ENCODE peak calls at places on chromosomes 6 and 20, in seven cellular contexts. W is nephron progenitor cell, A is RWPE1, O is ovary, F is astrocyte of the cerebellum, M is GM10248, Z is heart left ventricle. L is an unnamed sample.
A peak's percentile ranks its signal among the peaks of the same experiment; 100 is the strongest.

GRCh38 chr20:40727960-40728359 is 38.9 kb upstream of the MAFB start:
- DNase-seq in Z (no peak), O (no peak), M (no peak), F (no peak), W (no peak), A (no peak), L (no peak)

GRCh38 chr6:113078791-113079190 is 731.7 kb downstream of the RFPL4B start:
- DNase-seq in O (no peak), Z (no peak), F (no peak), A (no peak), M (no peak), W (no peak), L (no peak)

GRCh38 chr6:25179051-25179778 is 100.0 kb upstream of the CARMIL1 start:
- DNase-seq in Z (no peak), W (no peak), M (no peak), F (no peak), O (no peak), A (no peak), L (no peak)

GRCh38 chr20:9241232-9241692 is 172.4 kb downstream of the PLCB4 start:
- DNase-seq in F (peak; percentile 97), W (no peak), A (peak; percentile 40), M (no peak), Z (no peak), O (no peak), L (no peak)

GRCh38 chr20:62147125-62147524 is 3.6 kb downstream of the SS18L1 start:
- DNase-seq in Z (no peak), M (no peak), A (no peak), O (no peak), W (no peak), F (no peak), L (no peak)

GRCh38 chr6:52547647-52548352 is 29.1 kb downstream of the TRAM2 start:
- DNase-seq in F (no peak), O (no peak), A (no peak), W (no peak), Z (no peak), M (no peak), L (no peak)

GRCh38 chr6:127328043-127328442 is 15.4 kb downstream of the ECHDC1 start:
- DNase-seq in A (no peak), F (no peak), W (no peak), Z (no peak), O (no peak), M (no peak), L (no peak)

GRCh38 chr6:40075051-40075445 is 140.8 kb upstream of the MOCS1 start:
- DNase-seq in W (no peak), A (no peak), Z (no peak), O (no peak), M (no peak), F (no peak), L (no peak)

GRCh38 chr6:20271818-20272217 is 59.5 kb upstream of the MBOAT1 start:
- DNase-seq in M (no peak), O (no peak), W (no peak), Z (no peak), A (no peak), F (no peak), L (no peak)

GRCh38 chr6:37607949-37608348 is 89.7 kb downstream of the MDGA1 start:
- DNase-seq in F (peak; percentile 36), W (no peak), O (no peak), M (no peak), Z (no peak), A (peak; percentile 25), L (no peak)

GRCh38 chr6:116229287-116229913 is 24.5 kb downstream of the TSPYL4 start:
- DNase-seq in Z (peak; percentile 84), O (peak; percentile 87), A (peak; percentile 45), F (peak; percentile 94), M (no peak), W (peak; percentile 75), L (peak; percentile 97)

DNA sequence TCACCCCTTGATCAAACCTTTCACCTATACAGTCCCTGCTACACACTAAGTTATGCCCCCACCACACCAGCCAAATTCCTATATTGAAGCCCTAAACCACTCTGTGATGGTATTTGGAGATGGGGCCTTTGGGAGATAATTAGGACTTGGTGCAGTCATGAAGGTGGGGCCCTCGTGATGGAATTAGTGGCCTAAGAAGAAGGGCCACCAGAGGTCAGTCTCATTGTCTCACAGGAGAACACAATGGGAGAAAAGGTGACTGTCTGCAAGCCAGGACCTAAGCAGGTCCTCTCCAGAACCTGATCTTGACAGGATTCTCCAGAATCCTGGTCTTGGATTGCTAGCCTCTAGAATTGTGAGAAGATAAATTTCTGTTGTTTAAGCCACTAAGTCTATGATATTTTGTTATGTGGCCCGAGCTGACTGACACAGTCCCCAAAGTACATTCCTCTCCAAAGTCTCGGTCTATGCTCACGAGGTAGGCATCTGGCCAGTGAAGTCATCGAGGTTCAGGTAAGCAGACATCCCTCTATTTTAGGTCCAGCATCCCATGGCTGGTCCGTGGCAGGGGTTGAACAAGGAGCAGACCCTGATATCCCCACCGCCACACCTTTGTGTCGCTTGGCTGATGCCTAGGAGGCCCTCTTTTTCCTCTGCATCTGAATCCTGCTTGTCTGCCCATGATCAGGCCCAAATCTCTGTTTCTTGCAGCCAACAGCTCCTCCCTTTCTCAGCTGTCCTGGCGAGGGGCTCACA is 138.9 kb downstream of the NFATC2 start:
- DNase-seq in W (no peak), Z (no peak), A (no peak), F (no peak), M (no peak), O (no peak), L (no peak)
- TF ChIP-seq CTCF in W (no peak), Z (no peak), A (no peak), F (no peak), M (no peak), O (no peak), L (no peak)

GRCh38 chr6:128632131-128632530 is 111.7 kb upstream of the PTPRK start:
- DNase-seq in W (no peak), A (peak; percentile 62), M (no peak), O (no peak), Z (no peak), F (no peak), L (no peak)
- TF ChIP-seq CTCF in W (no peak), A (no peak), M (no peak), O (no peak), Z (no peak), F (no peak), L (no peak)

GRCh38 chr6:44128020-44128917 is 915 bp downstream of the TMEM63B start:
- DNase-seq in O (peak; percentile 32), Z (peak; percentile 52), A (peak; percentile 45), F (no peak), M (peak; percentile 61), W (peak; percentile 54), L (peak; percentile 67)
- TF ChIP-seq CTCF in O (peak; percentile 38), Z (no peak), A (no peak), F (no peak), M (no peak), W (no peak), L (no peak)

GRCh38 chr6:70709826-70710225 is 42.1 kb downstream of the SMAP1 start:
- DNase-seq in A (peak; percentile 49), Z (no peak), O (no peak), W (no peak), M (no peak), F (peak; percentile 40), L (no peak)

GRCh38 chr6:70707893-70708292 is 40.2 kb downstream of the SMAP1 start:
- DNase-seq in W (no peak), F (no peak), Z (no peak), A (no peak), M (no peak), O (no peak), L (no peak)

GRCh38 chr6:70705772-70706171 is 38.1 kb downstream of the SMAP1 start:
- DNase-seq in A (no peak), O (no peak), M (no peak), Z (no peak), F (no peak), W (no peak), L (no peak)

GRCh38 chr6:70708448-70708847 is 40.8 kb downstream of the SMAP1 start:
- DNase-seq in F (no peak), Z (no peak), O (no peak), M (no peak), A (no peak), W (no peak), L (no peak)

DNA sequence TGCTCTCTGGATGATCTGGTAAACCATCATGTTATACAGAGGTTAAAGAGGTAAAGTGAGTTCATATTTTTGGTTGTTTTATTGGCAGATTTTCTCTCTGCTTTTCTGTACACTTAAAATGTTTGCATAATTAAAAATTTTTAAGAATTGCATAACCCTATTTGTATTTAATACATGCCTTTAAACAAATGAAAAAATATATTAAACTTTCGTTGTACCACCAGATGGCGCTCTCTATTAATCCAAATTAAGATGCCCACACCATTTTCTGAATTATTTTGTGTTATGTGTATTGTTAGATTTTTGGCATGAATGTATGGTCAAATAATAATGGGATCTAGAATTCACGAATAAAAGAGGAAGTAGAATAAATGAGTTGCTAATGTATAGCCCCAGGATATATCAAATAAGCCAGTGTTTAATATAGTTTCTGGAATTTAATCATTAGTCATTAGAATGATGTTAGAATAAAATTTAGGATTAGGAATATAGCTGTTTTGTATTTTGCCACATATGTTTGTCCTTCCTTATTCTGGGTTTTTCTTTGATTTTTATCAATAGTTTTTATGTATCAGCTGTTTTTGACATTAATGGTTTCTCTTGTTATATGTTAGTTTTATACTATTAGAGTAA is 38.9 kb downstream of the SMAP1 start:
- DNase-seq in A (peak; percentile 19), M (no peak), W (no peak), F (peak; percentile 47), Z (no peak), O (no peak), L (no peak)
- TF ChIP-seq CTCF in A (peak; percentile 66), M (peak; percentile 38), W (peak; percentile 70), F (no peak), Z (peak; percentile 53), O (no peak), L (peak; percentile 87)

GRCh38 chr6:2504495-2505064 is 246.1 kb downstream of the MYLK4 start:
- DNase-seq in W (no peak), O (no peak), Z (no peak), F (no peak), A (no peak), M (no peak), L (no peak)

GRCh38 chr6:2503816-2504494 is 246.8 kb downstream of the MYLK4 start:
- DNase-seq in Z (no peak), M (no peak), W (no peak), O (no peak), A (peak; percentile 8), F (peak; percentile 48), L (no peak)

GRCh38 chr6:2507016-2507415 is 243.7 kb downstream of the MYLK4 start:
- DNase-seq in M (no peak), A (no peak), Z (no peak), W (no peak), F (no peak), O (no peak), L (no peak)

GRCh38 chr6:2507638-2508037 is 243.1 kb downstream of the MYLK4 start:
- DNase-seq in A (no peak), M (no peak), W (no peak), F (no peak), O (no peak), Z (no peak), L (no peak)

GRCh38 chr6:2505624-2506023 is 245.1 kb downstream of the MYLK4 start:
- DNase-seq in O (no peak), Z (no peak), A (no peak), W (peak; percentile 46), M (no peak), F (no peak), L (peak; percentile 33)
- TF ChIP-seq CTCF in O (no peak), Z (no peak), A (no peak), W (peak; percentile 50), M (no peak), F (peak; percentile 27), L (peak; percentile 65)

L was measured in glutamatergic neuron.